ENCODE peak calls at places on chromosomes 5 and 9, in six cellular contexts. A, E, C, B, O and I are unnamed samples.

GRCh38 chr9:132216861-132217655 is 55.2 kb downstream of the NTNG2 start:
- DNase-seq in B (no peak), A (no peak), C (no peak), E (no peak), O (no peak), I (peak)

GRCh38 chr9:133669402-133669801 is 33.2 kb downstream of the DBH start:
- DNase-seq in C (no peak), A (no peak), O (no peak), B (no peak), E (no peak), I (no peak)

GRCh38 chr5:160271396-160271795 is 41.0 kb downstream of the CCNJL start:
- DNase-seq in O (no peak), E (no peak), B (peak), C (no peak), A (no peak), I (no peak)

GRCh38 chr9:89342948-89343347 is 24.6 kb downstream of the SECISBP2 start:
- DNase-seq in A (no peak), B (no peak), C (no peak), E (no peak), O (no peak), I (no peak)

GRCh38 chr9:127873886-127874285 is 3.6 kb downstream of the AK1 start:
- DNase-seq in E (peak), B (no peak), O (peak), C (no peak), A (no peak), I (no peak)

GRCh38 chr9:18705763-18706372 is 231.9 kb downstream of the ADAMTSL1 start:
- DNase-seq in E (no peak), C (no peak), A (no peak), O (no peak), B (no peak), I (no peak)

GRCh38 chr5:10288600-10289213 is 19.0 kb downstream of the CMBL start:
- DNase-seq in B (no peak), C (peak), A (no peak), E (no peak), O (peak), I (no peak)

GRCh38 chr5:176888016-176888864 is 10.9 kb downstream of the HK3 start:
- DNase-seq in E (no peak), O (no peak), B (no peak), C (no peak), A (no peak), I (no peak)

GRCh38 chr5:174609116-174609515 is 115.3 kb upstream of the MSX2 start:
- DNase-seq in E (no peak), C (no peak), A (no peak), B (no peak), O (no peak), I (no peak)

GRCh38 chr5:82160948-82161347 is 117.2 kb downstream of the RPS23 start:
- DNase-seq in B (no peak), O (no peak), C (no peak), A (no peak), E (no peak), I (no peak)

GRCh38 chr5:158351485-158352140 is 492.7 kb upstream of the CLINT1 start:
- DNase-seq in C (no peak), B (no peak), E (no peak), O (no peak), A (no peak), I (no peak)

GRCh38 chr9:8880031-8880430 is 1080.5 kb upstream of the DMAC1 start:
- DNase-seq in A (no peak), B (no peak), E (no peak), O (no peak), C (no peak), I (no peak)

GRCh38 chr5:58016329-58016728 is 443.6 kb downstream of the PLK2 start:
- DNase-seq in E (no peak), O (no peak), B (no peak), C (no peak), A (no peak), I (no peak)

GRCh38 chr5:138953370-138954256 is 78.5 kb upstream of the LRRTM2 start:
- DNase-seq in A (peak), E (peak), C (peak), O (peak), B (no peak), I (no peak)

GRCh38 chr9:132694144-132694543 is 23.9 kb downstream of the GTF3C4 start:
- DNase-seq in A (no peak), B (no peak), O (no peak), E (no peak), C (peak), I (no peak)

GRCh38 chr9:127490831-127491230 is 39.5 kb downstream of the LRSAM1 start:
- DNase-seq in C (no peak), O (no peak), E (no peak), A (no peak), B (no peak), I (no peak)

GRCh38 chr9:114834386-114834785 is 28.5 kb upstream of the TNFSF15 start:
- DNase-seq in C (no peak), A (no peak), B (no peak), E (no peak), O (no peak), I (no peak)

GRCh38 chr5:126624534-126624933 is 23.8 kb downstream of the PHAX start:
- DNase-seq in E (no peak), A (peak), C (no peak), B (no peak), O (no peak), I (no peak)

GRCh38 chr5:174550026-174550425 is 174.4 kb upstream of the MSX2 start:
- DNase-seq in E (no peak), C (no peak), B (no peak), A (no peak), O (no peak), I (no peak)

GRCh38 chr5:74386571-74387334 is 253.8 kb downstream of the ENC1 start:
- DNase-seq in O (no peak), E (no peak), C (no peak), B (no peak), A (no peak), I (no peak)

GRCh38 chr5:74570250-74570649 is 70.3 kb downstream of the ENC1 start:
- DNase-seq in E (no peak), A (no peak), C (no peak), B (no peak), O (no peak), I (no peak)

GRCh38 chr9:130824616-130825015 is 10.4 kb upstream of the ABL1 start:
- DNase-seq in C (no peak), O (no peak), A (no peak), E (no peak), B (no peak), I (no peak)

GRCh38 chr5:53373420-53374188 is 106.8 kb upstream of the FST start:
- DNase-seq in A (no peak), B (no peak), O (no peak), E (no peak), C (no peak), I (no peak)

GRCh38 chr5:113612060-113612496 is 98.6 kb downstream of the YTHDC2 start:
- DNase-seq in O (no peak), C (no peak), E (no peak), B (no peak), A (peak), I (no peak)

GRCh38 chr5:176396330-176396729 is 7.8 kb downstream of the HIGD2A start:
- DNase-seq in E (no peak), B (no peak), O (no peak), C (no peak), A (no peak), I (no peak)

GRCh38 chr5:176397736-176398420 is 9.3 kb downstream of the HIGD2A start:
- DNase-seq in A (no peak), B (no peak), E (no peak), O (no peak), C (no peak), I (no peak)

GRCh38 chr5:173645897-173646574 is 29.6 kb upstream of the BOD1 start:
- DNase-seq in O (no peak), E (no peak), C (no peak), B (no peak), A (no peak), I (no peak)

GRCh38 chr5:180259260-180259611 is 32.6 kb downstream of the MAPK9 start:
- DNase-seq in O (no peak), B (no peak), C (no peak), A (peak), E (no peak), I (no peak)

GRCh38 chr9:84996716-84997115 is 327.2 kb downstream of the NTRK2 start:
- DNase-seq in C (no peak), E (no peak), B (no peak), A (no peak), O (no peak), I (no peak)

GRCh38 chr5:121757753-121758152 is 93.9 kb upstream of the FTMT start:
- DNase-seq in E (no peak), C (no peak), O (no peak), B (no peak), A (no peak), I (no peak)